ENCODE peak calls at places on chromosomes 1 and 21, in four cellular contexts. K is K562, G is WTC11, Z is SK-N-SH. W is an unnamed sample.
A peak's percentile ranks its signal among the peaks of the same experiment; 100 is the strongest.

GRCh38 chr1:221217029-221217428 is 337.8 kb downstream of the HLX start:
- DNase-seq in K (no peak), G (no peak), Z (no peak), W (no peak)

GRCh38 chr1:17228619-17229018 is 20.3 kb upstream of the PADI3 start:
- DNase-seq in K (no peak), G (no peak), Z (no peak), W (no peak)

GRCh38 chr1:6459850-6460265 is 6.1 kb downstream of the TNFRSF25 start:
- DNase-seq in K (peak; percentile 50), G (no peak), Z (no peak), W (no peak)

GRCh38 chr1:240058049-240058448 is 33.6 kb upstream of the FMN2 start:
- DNase-seq in K (no peak), G (no peak), Z (no peak), W (no peak)

GRCh38 chr1:202143768-202144509 is 598 bp downstream of the ARL8A start:
- DNase-seq in K (peak; percentile 78), G (peak; percentile 57), Z (peak; percentile 86), W (no peak)

GRCh38 chr21:23936224-23936623 is 1671.1 kb downstream of the MRPL39 start:
- DNase-seq in K (peak; percentile 13), G (peak; percentile 23), Z (peak; percentile 39), W (no peak)

GRCh38 chr1:55194851-55195250 is 20.3 kb downstream of the USP24 start:
- DNase-seq in K (no peak), G (no peak), Z (no peak), W (no peak)

GRCh38 chr21:41792711-41793110 is 25.9 kb upstream of the RIPK4 start:
- DNase-seq in K (no peak), G (no peak), Z (no peak), W (no peak)

GRCh38 chr21:42059141-42059540 is 12.0 kb upstream of the UMODL1 start:
- DNase-seq in K (no peak), G (no peak), Z (no peak), W (no peak)

GRCh38 chr21:39373634-39374033 is 24.7 kb upstream of the HMGN1 start:
- DNase-seq in K (peak; percentile 29), G (no peak), Z (peak; percentile 54), W (no peak)

GRCh38 chr1:209861242-209861641 is 33.5 kb downstream of the UTP25 start:
- DNase-seq in K (no peak), G (no peak), Z (peak; percentile 42), W (no peak)
- TF ChIP-seq USF1 in K (no peak), G (no peak), Z (no peak), W (no peak)

GRCh38 chr1:51788938-51789337 is 89.6 kb downstream of the NRDC start:
- DNase-seq in K (no peak), G (no peak), Z (no peak), W (no peak)
- TF ChIP-seq USF1 in K (no peak), G (no peak), Z (no peak), W (no peak)

DNA sequence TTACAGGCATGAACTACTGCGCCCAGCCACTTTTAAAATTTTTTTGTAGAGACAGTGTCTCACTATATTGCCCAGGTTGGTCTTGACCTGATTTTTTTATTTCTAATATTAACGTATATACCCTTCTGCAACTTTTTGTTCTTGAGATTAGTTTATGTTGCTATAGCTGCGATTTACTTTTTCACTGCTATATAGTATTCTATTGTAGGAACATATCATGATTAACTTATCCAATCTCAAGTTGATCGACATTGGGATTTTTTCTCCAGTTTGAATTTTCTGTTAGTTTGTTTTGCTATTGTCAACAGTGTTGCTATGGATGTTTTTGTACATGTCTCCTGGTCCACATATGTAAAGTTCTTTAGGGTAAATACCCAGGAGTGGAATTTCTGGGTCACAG is 35.4 kb downstream of the WASF2 start:
- DNase-seq in K (no peak), G (no peak), Z (no peak), W (no peak)
- TF ChIP-seq USF1 in K (no peak), G (no peak), Z (no peak), W (no peak)

GRCh38 chr1:53061123-53061858 is 722 bp upstream of the PODN start:
- DNase-seq in K (no peak), G (no peak), Z (no peak), W (no peak)
- TF ChIP-seq USF1 in K (no peak), G (no peak), Z (no peak), W (no peak)

DNA sequence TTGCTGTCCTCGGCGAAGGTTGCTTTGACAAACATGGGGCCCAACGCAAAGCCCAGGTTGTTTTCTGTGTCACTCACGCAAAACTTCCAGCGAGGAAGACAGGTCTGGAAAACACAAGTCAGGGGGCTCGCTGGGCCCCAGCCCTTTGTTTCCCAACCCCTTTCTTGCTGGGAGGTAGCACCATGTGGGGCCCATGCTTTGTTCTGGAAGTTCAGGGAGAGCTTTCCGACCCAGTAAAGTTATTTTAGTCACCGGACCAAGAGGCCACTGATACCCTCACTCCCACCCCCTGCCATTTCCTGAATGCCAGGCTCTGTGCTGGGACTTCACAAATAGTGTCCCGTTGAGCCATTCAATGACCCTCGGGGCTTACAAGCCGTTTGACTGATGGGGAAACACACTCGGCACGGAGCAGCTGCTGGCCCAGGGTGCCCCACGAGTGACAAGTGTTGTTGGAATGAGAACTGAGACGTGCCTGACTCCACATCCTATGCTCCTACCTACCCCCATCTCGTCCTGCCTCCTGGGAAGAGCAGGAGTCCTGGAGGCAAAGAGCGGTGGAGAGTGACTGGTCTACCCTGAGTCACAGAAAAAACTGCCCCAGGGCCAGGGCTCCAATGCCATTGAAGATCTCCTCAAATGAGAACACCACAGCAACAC is 52.0 kb downstream of the ECE1 start:
- DNase-seq in K (no peak), G (no peak), Z (no peak), W (no peak)
- TF ChIP-seq USF1 in K (no peak), G (no peak), Z (no peak), W (no peak)

GRCh38 chr1:53311104-53311908 is 16.6 kb downstream of the LRP8 start:
- DNase-seq in K (no peak), G (no peak), Z (peak; percentile 21), W (no peak)
- TF ChIP-seq USF1 in K (no peak), G (no peak), Z (no peak), W (no peak)

GRCh38 chr21:46441331-46441730 is 17.4 kb upstream of the DIP2A start:
- DNase-seq in K (no peak), G (no peak), Z (no peak), W (no peak)

GRCh38 chr21:46441961-46442498 is 16.7 kb upstream of the DIP2A start:
- DNase-seq in K (no peak), G (no peak), Z (no peak), W (no peak)

GRCh38 chr21:46439906-46440305 is 18.8 kb upstream of the DIP2A start:
- DNase-seq in K (no peak), G (no peak), Z (no peak), W (no peak)

GRCh38 chr21:46443910-46444309 is 14.8 kb upstream of the DIP2A start:
- DNase-seq in K (no peak), G (no peak), Z (no peak), W (no peak)

GRCh38 chr21:46442938-46443337 is 15.8 kb upstream of the DIP2A start:
- DNase-seq in K (peak; percentile 47), G (no peak), Z (no peak), W (no peak)
- TF ChIP-seq USF1 in K (no peak), G (no peak), Z (no peak), W (no peak)

W was measured in GM12878.